ENCODE peak calls at places on chromosome 9, in five cellular contexts. L is Peyer's patch, E is IMR-90, W is body of pancreas, F is PC-9. T is an unnamed sample.
A peak's percentile ranks its signal among the peaks of the same experiment; 100 is the strongest.

GRCh38 chr9:69564557-69564956 is 107.6 kb downstream of the APBA1 start:
- DNase-seq in L (no peak), E (no peak), W (no peak), F (no peak), T (no peak)

GRCh38 chr9:31030741-31031202 is 1353.7 kb upstream of the ACO1 start:
- DNase-seq in L (no peak), F (no peak), E (no peak), W (no peak), T (no peak)

GRCh38 chr9:20289416-20289815 is 332.9 kb downstream of the MLLT3 start:
- DNase-seq in E (no peak), W (no peak), F (no peak), L (no peak), T (no peak)

GRCh38 chr9:13266172-13266571 is 13.3 kb downstream of the MPDZ start:
- DNase-seq in L (no peak), F (no peak), W (no peak), E (peak; percentile 61), T (no peak)

GRCh38 chr9:83219924-83220438 is 157.0 kb upstream of the RASEF start:
- DNase-seq in F (no peak), L (no peak), W (peak; percentile 30), E (no peak), T (no peak)

GRCh38 chr9:82488319-82488701 is 499.7 kb downstream of the SPATA31D1 start:
- DNase-seq in E (no peak), W (peak; percentile 55), L (no peak), F (no peak), T (no peak)

GRCh38 chr9:114181583-114182409 is 26.5 kb downstream of the COL27A1 start:
- DNase-seq in W (peak; percentile 61), F (no peak), L (no peak), E (peak; percentile 49), T (no peak)

GRCh38 chr9:123322771-123323481 is 33.1 kb upstream of the CRB2 start:
- DNase-seq in W (no peak), F (no peak), E (no peak), L (peak; percentile 84), T (no peak)

GRCh38 chr9:122192261-122192875 is 32.7 kb downstream of the MORN5 start:
- DNase-seq in F (no peak), E (no peak), L (no peak), W (no peak), T (no peak)

GRCh38 chr9:119839888-119840287 is 470.7 kb upstream of the BRINP1 start:
- DNase-seq in W (no peak), F (no peak), E (no peak), L (no peak), T (no peak)

GRCh38 chr9:123251324-123251723 is 17.1 kb downstream of the STRBP start:
- DNase-seq in W (no peak), L (peak; percentile 62), F (no peak), E (no peak), T (no peak)

GRCh38 chr9:126773004-126773607 is 31.7 kb upstream of the ZBTB43 start:
- DNase-seq in F (no peak), E (peak; percentile 16), W (no peak), L (no peak), T (no peak)

GRCh38 chr9:124180557-124180956 is 77.2 kb upstream of the NEK6 start:
- DNase-seq in F (no peak), L (peak; percentile 55), W (peak; percentile 44), E (peak; percentile 45), T (no peak)

GRCh38 chr9:7510209-7510608 is 289.4 kb downstream of the DMAC1 start:
- DNase-seq in L (no peak), E (no peak), W (no peak), F (no peak), T (no peak)

GRCh38 chr9:21754741-21755140 is 47.7 kb upstream of the MTAP start:
- DNase-seq in F (no peak), L (no peak), E (no peak), W (no peak), T (no peak)

GRCh38 chr9:69976165-69976564 is 67.5 kb upstream of the MAMDC2 start:
- DNase-seq in F (no peak), E (peak; percentile 97), W (no peak), L (no peak), T (no peak)

GRCh38 chr9:25427290-25427689 is 251.0 kb downstream of the TUSC1 start:
- DNase-seq in W (no peak), L (no peak), E (no peak), F (no peak), T (no peak)

GRCh38 chr9:19201899-19202891 is 28.3 kb upstream of the DENND4C start:
- DNase-seq in L (peak; percentile 61), W (peak; percentile 46), F (no peak), E (no peak), T (no peak)

GRCh38 chr9:112283854-112284253 is 49.6 kb downstream of the PTBP3 start:
- DNase-seq in F (no peak), W (no peak), E (no peak), L (no peak), T (no peak)
- H3K9me3 ChIP-seq in F (peaks cover 26% of the 10 kb centered on the region), W (peaks cover 13% of the 10 kb centered on the region), E (peaks cover 13% of the 10 kb centered on the region), L (peaks cover 11% of the 10 kb centered on the region), T (peaks cover 7% of the 10 kb centered on the region)

GRCh38 chr9:11402621-11403020 is 789.8 kb upstream of the PTPRD start:
- DNase-seq in L (no peak), F (no peak), E (no peak), W (no peak), T (no peak)
- H3K9me3 ChIP-seq in L (no peaks in the 10 kb centered on the region), F (no peaks in the 10 kb centered on the region), E (peaks cover 3% of the 10 kb centered on the region), W (peaks cover 8% of the 10 kb centered on the region), T (peaks cover 36% of the 10 kb centered on the region)

DNA sequence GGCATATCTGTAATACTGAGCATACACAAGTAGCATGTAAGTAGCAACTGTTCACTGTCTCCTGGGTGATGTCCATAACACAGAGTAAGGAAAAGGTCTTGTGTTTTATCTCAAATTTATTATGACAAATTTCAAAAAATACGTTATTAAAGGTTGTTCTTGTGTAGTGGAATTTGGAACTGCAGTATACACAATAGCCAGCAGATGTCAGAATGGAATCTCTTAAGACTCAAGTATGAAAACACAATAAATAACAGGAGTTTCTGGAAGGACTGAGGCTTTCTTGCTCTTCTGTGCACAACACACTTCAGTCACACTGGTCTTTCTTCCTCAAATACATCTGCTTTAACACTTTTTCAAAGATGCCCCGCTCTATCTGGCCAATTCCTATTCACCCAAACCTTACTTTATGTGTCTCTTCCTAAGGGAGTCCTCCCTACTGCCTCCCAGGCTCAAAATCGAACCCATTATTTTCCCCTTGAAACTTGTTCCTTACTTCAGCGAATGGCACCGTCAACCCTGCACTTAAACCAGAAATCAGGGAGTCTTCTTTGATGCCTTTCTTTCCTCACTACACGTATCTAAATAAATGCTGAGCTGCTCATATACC is 6.5 kb upstream of the FBXO10 start:
- DNase-seq in L (no peak), F (no peak), W (no peak), E (peak; percentile 86), T (no peak)
- H3K9me3 ChIP-seq in L (no peaks in the 10 kb centered on the region), F (no peaks in the 10 kb centered on the region), W (no peaks in the 10 kb centered on the region), E (no peaks in the 10 kb centered on the region), T (no peaks in the 10 kb centered on the region)

DNA sequence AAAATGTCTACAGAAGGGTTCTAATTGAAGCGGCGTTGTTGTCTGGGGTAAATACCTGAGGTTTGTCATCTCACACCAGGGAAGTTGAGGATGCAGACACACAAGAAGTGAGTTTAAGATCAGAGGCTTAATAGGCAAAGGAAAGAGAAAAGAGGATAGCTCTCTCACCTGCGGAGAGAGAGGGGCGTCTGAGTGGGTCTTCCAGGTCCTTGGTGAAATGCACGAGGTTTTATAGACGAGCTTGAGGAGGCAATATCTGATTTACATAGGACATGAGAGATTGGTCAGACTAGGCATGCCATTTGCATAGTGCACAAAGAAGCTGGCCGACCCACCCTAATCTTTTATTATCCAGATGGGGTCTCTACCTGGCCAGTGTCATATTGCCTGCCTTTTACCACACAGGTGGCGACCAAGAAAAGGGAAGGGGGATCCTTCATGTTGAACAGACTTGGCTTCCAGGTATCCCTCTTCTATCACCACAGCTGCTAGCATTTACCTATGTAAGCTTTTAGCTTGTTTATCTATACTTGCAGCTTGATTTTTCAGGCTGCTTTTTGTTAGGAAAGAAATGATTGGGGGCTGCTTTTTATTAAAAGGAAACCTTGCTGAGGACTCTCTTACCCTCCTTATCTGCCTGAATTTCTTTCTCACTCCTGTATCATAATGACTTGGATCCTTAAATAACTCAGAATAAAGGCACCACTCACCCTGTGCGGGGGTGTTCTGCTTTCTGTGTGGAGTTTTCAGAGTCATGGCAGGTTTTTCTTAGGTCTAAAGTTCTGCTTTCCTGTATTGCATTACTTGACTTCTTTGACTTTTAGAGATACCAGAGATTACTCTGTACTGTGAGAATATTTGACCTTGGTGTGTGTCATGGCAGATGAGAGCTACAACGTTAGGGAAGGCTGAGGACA is 9.4 kb upstream of the GLT6D1 start:
- DNase-seq in E (no peak), W (no peak), F (no peak), L (no peak), T (no peak)
- H3K9me3 ChIP-seq in E (peaks cover 25% of the 10 kb centered on the region), W (peaks cover 31% of the 10 kb centered on the region), F (peaks cover 7% of the 10 kb centered on the region), L (peaks cover 9% of the 10 kb centered on the region), T (peaks cover 15% of the 10 kb centered on the region)

GRCh38 chr9:99013550-99013949 is 69.8 kb downstream of the COL15A1 start:
- DNase-seq in L (no peak), W (no peak), F (no peak), E (no peak), T (no peak)
- H3K9me3 ChIP-seq in L (no peaks in the 10 kb centered on the region), W (no peaks in the 10 kb centered on the region), F (peaks cover 31% of the 10 kb centered on the region), E (peaks cover 7% of the 10 kb centered on the region), T (no peaks in the 10 kb centered on the region)

GRCh38 chr9:99006979-99007378 is 63.3 kb downstream of the COL15A1 start:
- DNase-seq in E (no peak), W (no peak), F (no peak), L (no peak), T (no peak)

GRCh38 chr9:99015448-99015847 is 71.7 kb downstream of the COL15A1 start:
- DNase-seq in E (no peak), F (no peak), W (no peak), L (no peak), T (no peak)

GRCh38 chr9:99012957-99013512 is 69.3 kb downstream of the COL15A1 start:
- DNase-seq in E (no peak), L (no peak), F (no peak), W (no peak), T (no peak)

GRCh38 chr9:99008187-99008586 is 64.5 kb downstream of the COL15A1 start:
- DNase-seq in E (no peak), W (no peak), L (no peak), F (no peak), T (no peak)

GRCh38 chr9:99011161-99011709 is 67.5 kb downstream of the COL15A1 start:
- DNase-seq in W (no peak), L (no peak), E (peak; percentile 48), F (no peak), T (no peak)
- H3K9me3 ChIP-seq in W (no peaks in the 10 kb centered on the region), L (no peaks in the 10 kb centered on the region), E (peaks cover 7% of the 10 kb centered on the region), F (peaks cover 35% of the 10 kb centered on the region), T (no peaks in the 10 kb centered on the region)